ENCODE peak calls at places on chromosomes 12 and 14, in six cellular contexts. O is PC-3, Z is neural progenitor cell, H is MM.1S, B is HCT116, T is SK-N-SH. R is an unnamed sample.

GRCh38 chr12:69982081-69982480 is 157.1 kb downstream of the MYRFL start:
- DNase-seq in T (no peak), O (no peak), B (no peak), H (no peak), Z (no peak), R (peak; percentile 10)

GRCh38 chr12:48592591-48593086 is 22.8 kb upstream of the LALBA start:
- DNase-seq in O (no peak), H (no peak), B (no peak), Z (no peak), T (no peak), R (no peak)

GRCh38 chr14:101022916-101023435 is 119.5 kb upstream of the RTL1 start:
- DNase-seq in B (no peak), Z (no peak), T (no peak), O (no peak), H (no peak), R (no peak)

GRCh38 chr14:73717998-73718741 is 4.0 kb upstream of the PNMA1 start:
- DNase-seq in Z (peak; percentile 81), H (no peak), B (no peak), T (peak; percentile 31), O (peak; percentile 1), R (no peak)

GRCh38 chr12:101604132-101604531 is 9.4 kb downstream of the MYBPC1 start:
- DNase-seq in Z (no peak), T (no peak), H (no peak), B (no peak), O (peak; percentile 42), R (no peak)

GRCh38 chr14:76695263-76695920 is 65.9 kb upstream of the VASH1 start:
- DNase-seq in T (no peak), O (no peak), B (no peak), H (no peak), Z (no peak), R (no peak)

GRCh38 chr12:102760322-102760721 is 156.7 kb downstream of the PAH start:
- DNase-seq in O (no peak), B (no peak), T (no peak), Z (no peak), H (no peak), R (no peak)

GRCh38 chr12:121124402-121125109 is 8.1 kb upstream of the P2RX7 start:
- DNase-seq in T (no peak), O (peak; percentile 99), B (peak; percentile 87), H (no peak), Z (no peak), R (peak; percentile 88)

GRCh38 chr14:23577004-23577681 is 1.4 kb downstream of the JPH4 start:
- DNase-seq in H (no peak), Z (peak; percentile 67), T (peak; percentile 92), B (no peak), O (no peak), R (peak; percentile 42)

GRCh38 chr12:74111688-74112360 is 425.8 kb upstream of the ATXN7L3B start:
- DNase-seq in Z (peak; percentile 61), H (no peak), O (peak; percentile 58), B (peak; percentile 52), T (peak; percentile 1), R (no peak)

GRCh38 chr14:63890553-63890952 is 37.7 kb downstream of the SYNE2 start:
- DNase-seq in T (no peak), O (no peak), H (no peak), B (no peak), Z (no peak), R (no peak)
- H2AFZ ChIP-seq in T (no peak overlapping the region), O (no peak overlapping the region), H (no peak overlapping the region), B (no peak overlapping the region), Z (no peak overlapping the region), R (no peak overlapping the region)

GRCh38 chr12:53065470-53065869 is 13.7 kb downstream of the SPRYD3 start:
- DNase-seq in H (no peak), O (no peak), B (no peak), Z (no peak), T (no peak), R (no peak)
- TF ChIP-seq EZH2phosphoT487 in H (no peak), O (no peak), B (no peak), Z (no peak), T (no peak), R (no peak)

DNA sequence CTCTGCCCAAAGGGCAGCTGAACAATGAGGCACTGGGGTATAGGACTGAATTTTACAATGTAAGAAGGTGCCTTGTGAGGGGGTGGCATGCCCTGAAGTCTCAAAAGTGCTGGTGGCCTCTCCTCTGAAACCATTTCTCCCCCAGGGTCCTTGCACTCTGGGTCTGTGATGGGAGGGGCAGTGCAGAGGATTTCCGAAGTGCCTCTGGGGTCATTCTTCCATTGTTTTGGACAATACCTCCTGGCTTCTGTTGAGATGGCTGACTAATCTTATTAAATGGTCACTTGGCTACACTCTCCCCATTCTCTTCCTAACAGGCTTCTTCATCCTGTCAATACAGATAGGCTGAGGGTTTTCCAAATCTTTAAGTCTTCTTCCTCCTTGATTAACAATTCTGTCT is 59.3 kb downstream of the UNC79 start:
- DNase-seq in Z (peak; percentile 76), B (no peak), H (no peak), O (no peak), T (no peak), R (no peak)
- H3K9ac ChIP-seq in Z (no peak overlapping the region), B (no peak overlapping the region), H (no peak overlapping the region), O (no peak overlapping the region), T (no peak overlapping the region), R (no peak overlapping the region)

GRCh38 chr12:12282761-12283160 is 15.9 kb upstream of the LRP6 start:
- DNase-seq in Z (no peak), B (no peak), H (no peak), T (no peak), O (peak; percentile 60), R (peak; percentile 74)
- H2AFZ ChIP-seq in Z (no peak overlapping the region), B (no peak overlapping the region), H (no peak overlapping the region), T (peak overlapping the region; percentile 58), O (no peak overlapping the region), R (no peak overlapping the region)

DNA sequence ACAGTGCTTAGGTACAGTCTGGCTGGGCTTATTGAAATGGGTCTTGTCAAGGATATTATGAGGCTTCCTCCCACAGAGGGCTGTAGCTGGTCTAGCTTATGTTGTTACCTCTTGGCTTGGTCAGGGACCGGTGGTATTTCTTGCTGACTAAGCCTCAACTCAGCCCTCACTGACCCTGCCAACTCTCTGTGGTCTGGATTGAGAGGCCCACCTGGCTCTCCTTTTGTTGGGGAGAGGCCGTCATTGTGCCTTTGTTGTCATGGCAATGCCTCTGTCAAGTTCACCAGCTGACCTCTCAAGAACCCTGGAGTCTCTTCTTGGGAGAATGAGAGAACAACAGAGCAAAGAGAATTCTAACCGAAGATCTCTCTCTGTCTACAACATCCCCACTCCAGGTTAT is 245.6 kb upstream of the NPAS3 start:
- DNase-seq in O (peak; percentile 94), T (no peak), H (peak; percentile 93), B (no peak), Z (no peak), R (peak; percentile 46)
- TF ChIP-seq EZH2phosphoT487 in O (no peak), T (no peak), H (no peak), B (no peak), Z (no peak), R (no peak)

GRCh38 chr12:58025431-58025830 is 84.1 kb downstream of the ATP23 start:
- DNase-seq in H (no peak), B (no peak), Z (no peak), O (no peak), T (no peak), R (no peak)
- H3K9ac ChIP-seq in H (no peak overlapping the region), B (no peak overlapping the region), Z (no peak overlapping the region), O (no peak overlapping the region), T (no peak overlapping the region), R (no peak overlapping the region)

GRCh38 chr14:51576112-51576420 is 75.6 kb upstream of the FRMD6 start:
- DNase-seq in Z (no peak), T (no peak), H (no peak), O (no peak), B (no peak), R (peak; percentile 68)
- H2AFZ ChIP-seq in Z (no peak overlapping the region), T (no peak overlapping the region), H (no peak overlapping the region), O (no peak overlapping the region), B (no peak overlapping the region), R (peak overlapping the region; percentile 66)

GRCh38 chr12:50482566-50482965 is 22.2 kb upstream of the DIP2B start:
- DNase-seq in O (peak; percentile 24), Z (no peak), H (no peak), B (no peak), T (no peak), R (no peak)
- TF ChIP-seq EZH2phosphoT487 in O (no peak), Z (no peak), H (no peak), B (no peak), T (no peak), R (no peak)

GRCh38 chr14:99728981-99729451 is 44.9 kb downstream of the CYP46A1 start:
- DNase-seq in T (no peak), H (no peak), Z (peak; percentile 1), O (no peak), B (no peak), R (no peak)

GRCh38 chr14:99731536-99732435 is 47.7 kb downstream of the CYP46A1 start:
- DNase-seq in O (no peak), B (no peak), T (no peak), H (no peak), Z (no peak), R (no peak)

GRCh38 chr14:99730876-99731351 is 46.8 kb downstream of the CYP46A1 start:
- DNase-seq in O (no peak), B (no peak), Z (no peak), T (no peak), H (no peak), R (no peak)

GRCh38 chr14:99728231-99728920 is 44.3 kb downstream of the CYP46A1 start:
- DNase-seq in H (no peak), T (no peak), O (no peak), Z (peak; percentile 1), B (no peak), R (no peak)

GRCh38 chr14:99729991-99730875 is 46.1 kb downstream of the CYP46A1 start:
- DNase-seq in Z (peak; percentile 92), O (peak; percentile 76), T (peak; percentile 97), B (no peak), H (peak; percentile 39), R (peak; percentile 66)
- H3K9ac ChIP-seq in Z (no peak overlapping the region), O (peak overlapping the region; percentile 43), T (peak overlapping the region; percentile 36), B (peak overlapping the region; percentile 34), H (no peak overlapping the region), R (peak overlapping the region; percentile 77)

R was measured in GM23248.